ENCODE peak calls at places on chromosomes 4 and X, in ten cellular contexts. L, R, C, S, V, K, Y, P, D and G are unnamed samples.

GRCh38 chr4:74794341-74794801 is at the start of gene BTC:
- DNase-seq in D (peak), S (peak), C (no peak), R (peak), P (peak), K (peak), L (no peak), Y (peak), V (no peak), G (no peak)

GRCh38 chr4:158446106-158446505 is 75.6 kb upstream of the RXFP1 start:
- DNase-seq in L (no peak), R (no peak), C (no peak), P (no peak), V (no peak), S (peak), D (no peak), Y (no peak), K (no peak), G (no peak)

GRCh38 chr4:113109106-113109740 is 59.8 kb downstream of the ANK2 start:
- DNase-seq in S (no peak), V (no peak), C (no peak), K (no peak), D (no peak), P (no peak), Y (no peak), R (no peak), L (no peak), G (no peak)

GRCh38 chr4:1296324-1297022 is 6.8 kb downstream of the MAEA start:
- DNase-seq in R (no peak), C (no peak), V (no peak), K (no peak), L (no peak), P (no peak), D (peak), Y (no peak), S (no peak), G (no peak)

GRCh38 chr4:1238676-1239000 is 10.3 kb downstream of the CTBP1 start:
- DNase-seq in L (no peak), R (no peak), P (peak), D (no peak), C (no peak), V (peak), Y (no peak), K (no peak), S (no peak), G (no peak)

GRCh38 chrX:21870494-21870893 is 14.7 kb downstream of the YY2 start:
- DNase-seq in K (no peak), Y (no peak), V (no peak), D (no peak), L (no peak), R (no peak), C (no peak), P (no peak), S (peak), G (no peak)

GRCh38 chrX:10414872-10415703 is 205.3 kb downstream of the MID1 start:
- DNase-seq in L (no peak), V (no peak), C (no peak), D (peak), Y (no peak), S (peak), K (no peak), R (no peak), P (no peak), G (no peak)

GRCh38 chr4:122537388-122538135 is 81.0 kb upstream of the IL2 start:
- DNase-seq in V (no peak), R (no peak), S (no peak), C (no peak), Y (no peak), L (no peak), P (no peak), D (no peak), K (no peak), G (no peak)

GRCh38 chrX:46967547-46967946 is 55.3 kb downstream of the JADE3 start:
- DNase-seq in S (no peak), V (no peak), K (no peak), P (no peak), C (no peak), L (no peak), R (no peak), D (no peak), Y (no peak), G (no peak)

GRCh38 chr4:78155616-78156105 is 98.5 kb downstream of the FRAS1 start:
- DNase-seq in D (no peak), K (no peak), R (no peak), S (peak), Y (no peak), L (no peak), P (no peak), C (no peak), V (no peak), G (no peak)

GRCh38 chrX:129577473-129577872 is 37.4 kb downstream of the OCRL start:
- DNase-seq in Y (no peak), P (no peak), K (peak), L (no peak), V (no peak), S (peak), D (no peak), R (no peak), C (peak), G (peak)

GRCh38 chrX:154655786-154656185 is 2.4 kb upstream of the CTAG2 start:
- DNase-seq in Y (no peak), V (no peak), D (no peak), R (no peak), S (no peak), K (no peak), C (no peak), P (no peak), L (no peak), G (no peak)

GRCh38 chrX:1465261-1466231 is 12.8 kb upstream of the ASMTL start:
- DNase-seq in L (no peak), C (no peak), R (peak), D (no peak), K (peak), S (no peak), V (no peak), Y (peak), P (no peak), G (no peak)

GRCh38 chr4:37978509-37978908 is 18.3 kb downstream of the PTTG2 start:
- DNase-seq in C (no peak), Y (no peak), P (no peak), L (no peak), D (no peak), V (no peak), R (no peak), K (no peak), S (no peak), G (no peak)

GRCh38 chrX:133645251-133645650 is 230.0 kb upstream of the GPC4 start:
- DNase-seq in S (peak), Y (no peak), P (no peak), R (no peak), K (no peak), C (no peak), V (no peak), D (no peak), L (no peak), G (no peak)

GRCh38 chrX:66672106-66672505 is 33.2 kb upstream of the EDA2R start:
- DNase-seq in P (no peak), R (no peak), K (no peak), V (no peak), D (no peak), Y (no peak), S (no peak), L (no peak), C (no peak), G (no peak)

GRCh38 chrX:18291006-18291545 is 63.4 kb downstream of the SCML2 start:
- DNase-seq in C (peak), S (peak), R (no peak), L (no peak), V (no peak), P (no peak), Y (no peak), D (no peak), K (no peak), G (peak)

GRCh38 chr4:123651127-123651526 is 254.5 kb downstream of the SPRY1 start:
- DNase-seq in P (no peak), S (peak), L (no peak), V (no peak), R (no peak), K (no peak), D (no peak), Y (peak), C (no peak), G (no peak)

GRCh38 chr4:23934915-23935314 is 45.1 kb upstream of the PPARGC1A start:
- DNase-seq in V (peak), R (peak), S (peak), Y (peak), P (peak), K (peak), C (no peak), D (peak), L (peak), G (peak)

GRCh38 chr4:112178731-112179130 is 33.5 kb downstream of the FAM241A start:
- DNase-seq in V (no peak), P (no peak), S (no peak), L (no peak), K (no peak), R (no peak), C (no peak), D (no peak), Y (no peak), G (no peak)

GRCh38 chr4:10343656-10344055 is 113.6 kb downstream of the ZNF518B start:
- DNase-seq in K (no peak), L (no peak), C (no peak), D (no peak), R (no peak), P (no peak), S (no peak), Y (no peak), V (no peak), G (no peak)

GRCh38 chr4:165461176-165461835 is 82.5 kb downstream of the CPE start:
- DNase-seq in K (no peak), D (no peak), P (no peak), L (no peak), C (no peak), Y (peak), V (peak), R (no peak), S (peak), G (peak)
- TF ChIP-seq CTCF in K (no peak), D (no peak), P (no peak), L (no peak), C (no peak), Y (no peak), V (no peak), R (no peak), S (no peak), G (no peak)

GRCh38 chr4:86909540-86909939 is 17.3 kb upstream of the C4orf36 start:
- DNase-seq in Y (no peak), C (no peak), L (no peak), V (no peak), R (no peak), K (no peak), S (no peak), D (no peak), P (no peak), G (no peak)

GRCh38 chr4:86910369-86910768 is 18.1 kb upstream of the C4orf36 start:
- DNase-seq in C (no peak), R (no peak), S (no peak), P (no peak), V (no peak), L (no peak), D (no peak), Y (no peak), K (no peak), G (no peak)

GRCh38 chr4:86910820-86911684 is 18.8 kb upstream of the C4orf36 start:
- DNase-seq in V (no peak), Y (no peak), S (peak), R (no peak), K (no peak), L (no peak), D (no peak), P (no peak), C (no peak), G (no peak)

DNA sequence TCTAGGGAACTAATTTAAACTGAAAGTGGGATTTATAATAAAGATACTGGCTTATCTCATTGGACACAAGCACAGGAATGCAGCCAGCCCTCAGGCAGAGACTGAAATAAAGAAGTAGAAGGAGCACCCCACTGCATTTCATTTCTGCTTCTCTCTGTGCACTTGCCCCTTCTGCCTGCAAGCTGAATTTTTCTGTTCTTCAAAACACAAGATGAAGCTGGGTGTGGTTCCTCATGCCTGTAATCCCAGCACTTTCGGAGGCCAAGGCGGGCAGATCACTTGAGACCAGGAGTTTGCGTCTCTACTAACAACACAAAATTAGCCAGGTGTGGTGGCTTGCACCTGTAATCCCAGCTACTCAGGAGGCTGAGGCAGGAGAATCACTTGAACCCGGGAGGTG is 17.7 kb upstream of the C4orf36 start:
- DNase-seq in D (no peak), R (no peak), L (no peak), K (no peak), C (no peak), Y (no peak), V (no peak), S (no peak), P (no peak), G (no peak)
- H3K4me3 ChIP-seq in D (no peak), R (no peak), L (no peak), K (no peak), C (no peak), Y (no peak), V (no peak), S (no peak), P (no peak), G (no peak)

DNA sequence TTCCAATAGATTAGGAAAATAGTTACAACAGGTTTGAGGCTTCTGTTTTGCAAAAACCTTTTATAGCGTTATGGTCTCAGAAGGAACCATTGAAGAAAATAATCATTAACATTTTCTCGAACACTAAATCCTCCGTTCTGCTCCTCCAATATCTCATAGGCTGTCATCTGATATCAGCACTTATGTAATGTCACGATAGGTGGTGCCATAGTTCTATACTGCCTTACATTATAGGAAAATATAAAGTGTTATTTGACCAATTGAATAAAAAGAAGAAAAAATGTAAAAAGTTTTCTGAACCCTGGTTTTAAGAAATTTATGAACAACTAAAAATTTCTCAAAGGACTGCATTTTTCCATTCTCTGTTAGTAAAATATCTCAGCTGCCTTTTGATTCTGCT is 291.4 kb downstream of the RPA4 start:
- DNase-seq in V (no peak), K (no peak), P (no peak), Y (no peak), R (no peak), D (no peak), L (no peak), C (no peak), S (no peak), G (no peak)
- TF ChIP-seq CTCF in V (no peak), K (no peak), P (no peak), Y (no peak), R (no peak), D (no peak), L (no peak), C (no peak), S (no peak), G (no peak)

DNA sequence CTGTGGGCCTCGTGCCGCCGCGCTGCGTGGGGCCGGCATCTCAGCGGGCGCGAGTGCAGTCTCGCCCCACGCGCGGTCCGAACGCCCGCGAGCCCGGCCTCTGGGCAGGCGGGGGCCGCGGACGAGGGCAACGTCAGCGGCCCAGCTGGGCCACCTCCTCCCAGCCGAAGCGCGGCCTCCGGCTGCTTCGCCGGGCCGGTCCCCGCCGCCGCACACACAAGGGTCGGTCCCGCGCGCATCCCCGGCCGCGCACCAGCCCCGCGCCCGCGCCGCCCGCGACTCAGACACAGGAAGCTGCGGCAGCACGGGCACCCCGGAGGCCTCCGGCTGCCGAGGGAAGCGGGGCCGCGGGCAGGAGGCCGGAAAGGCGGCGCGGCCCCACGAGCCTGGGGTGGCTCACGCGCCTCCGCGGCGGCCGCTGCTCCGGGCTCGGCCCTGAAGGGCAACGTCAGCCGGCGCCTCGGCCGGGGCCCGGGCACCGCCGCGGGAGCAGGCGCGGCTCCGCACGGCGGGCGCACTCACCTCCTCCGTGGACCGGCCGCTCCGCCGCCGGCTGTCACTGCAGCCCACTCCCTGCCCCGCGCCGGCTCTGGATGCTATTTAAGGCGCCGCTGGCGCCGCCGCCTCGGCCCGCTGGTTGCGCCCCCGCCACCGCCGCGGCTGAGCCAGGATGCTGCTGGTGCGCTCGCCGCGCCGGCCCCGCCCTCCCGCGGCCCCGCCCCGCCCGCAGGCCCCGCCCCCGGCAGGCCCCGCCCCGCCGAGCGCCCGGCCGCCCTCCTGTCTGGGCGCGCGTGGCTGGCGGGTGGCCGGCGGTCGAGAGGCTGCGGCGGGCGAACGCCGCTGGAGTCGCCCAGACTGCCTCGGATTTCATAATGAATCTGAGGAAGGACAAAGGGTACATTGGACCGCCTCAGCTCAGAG is at the start of gene ACSL1:
- DNase-seq in P (peak), R (peak), Y (peak), V (peak), C (no peak), D (peak), K (peak), L (peak), S (peak), G (no peak)
- H3K4me3 ChIP-seq in P (peak), R (peak), Y (peak), V (peak), C (peak), D (peak), K (peak), L (peak), S (peak), G (peak)

GRCh38 chr4:127311371-127311770 is 321.4 kb upstream of the INTU start:
- DNase-seq in P (no peak), C (no peak), S (no peak), R (no peak), Y (no peak), D (no peak), L (no peak), V (no peak), K (no peak), G (no peak)

GRCh38 chr4:127313767-127314166 is 319.0 kb upstream of the INTU start:
- DNase-seq in S (no peak), P (no peak), L (no peak), Y (no peak), C (no peak), K (no peak), R (no peak), V (no peak), D (no peak), G (no peak)

GRCh38 chr4:127311924-127312323 is 320.8 kb upstream of the INTU start:
- DNase-seq in V (no peak), C (no peak), D (no peak), R (no peak), S (no peak), K (no peak), P (no peak), Y (no peak), L (no peak), G (no peak)

GRCh38 chr4:127307996-127308395 is 324.8 kb upstream of the INTU start:
- DNase-seq in D (no peak), R (no peak), P (no peak), S (no peak), V (no peak), Y (no peak), C (no peak), K (no peak), L (no peak), G (no peak)

DNA sequence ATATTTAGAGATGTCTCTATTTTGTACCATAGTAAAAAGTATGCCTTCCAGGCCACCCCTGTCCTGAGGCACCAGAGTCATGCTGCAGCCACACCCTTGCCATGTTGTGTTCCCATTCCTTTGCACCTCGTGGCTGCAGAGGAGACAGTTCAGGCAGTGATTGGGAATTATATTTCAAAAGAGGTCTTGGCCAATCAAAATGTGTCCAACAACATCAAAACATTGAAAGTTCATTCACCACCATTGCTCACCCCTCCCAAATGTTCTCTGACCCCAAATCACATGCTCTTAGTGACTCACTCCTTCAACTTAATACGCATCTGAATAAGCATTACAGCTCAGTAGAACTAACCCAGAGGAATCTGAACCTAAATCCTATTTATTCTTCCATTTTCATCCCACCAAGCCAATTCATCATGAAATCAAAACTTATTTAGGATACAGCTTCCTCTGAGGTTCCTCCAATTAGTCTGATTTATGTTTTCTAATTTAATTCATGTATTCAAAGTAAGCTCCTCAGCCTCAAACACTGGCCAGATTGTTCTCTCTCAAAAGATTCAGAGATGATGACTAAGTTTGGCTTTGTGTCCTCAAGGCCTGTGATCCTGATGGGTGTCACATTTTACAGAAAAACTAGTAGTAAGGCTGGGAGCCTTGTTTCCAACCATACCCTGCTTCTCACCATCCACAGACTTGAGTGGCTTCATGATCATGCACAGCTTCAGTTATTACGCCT is 323.2 kb upstream of the INTU start:
- DNase-seq in R (peak), C (peak), V (no peak), S (no peak), P (no peak), K (peak), D (no peak), L (no peak), Y (no peak), G (no peak)
- TF ChIP-seq CTCF in R (no peak), C (no peak), V (no peak), S (no peak), P (no peak), K (no peak), D (no peak), L (no peak), Y (no peak), G (no peak)

DNA sequence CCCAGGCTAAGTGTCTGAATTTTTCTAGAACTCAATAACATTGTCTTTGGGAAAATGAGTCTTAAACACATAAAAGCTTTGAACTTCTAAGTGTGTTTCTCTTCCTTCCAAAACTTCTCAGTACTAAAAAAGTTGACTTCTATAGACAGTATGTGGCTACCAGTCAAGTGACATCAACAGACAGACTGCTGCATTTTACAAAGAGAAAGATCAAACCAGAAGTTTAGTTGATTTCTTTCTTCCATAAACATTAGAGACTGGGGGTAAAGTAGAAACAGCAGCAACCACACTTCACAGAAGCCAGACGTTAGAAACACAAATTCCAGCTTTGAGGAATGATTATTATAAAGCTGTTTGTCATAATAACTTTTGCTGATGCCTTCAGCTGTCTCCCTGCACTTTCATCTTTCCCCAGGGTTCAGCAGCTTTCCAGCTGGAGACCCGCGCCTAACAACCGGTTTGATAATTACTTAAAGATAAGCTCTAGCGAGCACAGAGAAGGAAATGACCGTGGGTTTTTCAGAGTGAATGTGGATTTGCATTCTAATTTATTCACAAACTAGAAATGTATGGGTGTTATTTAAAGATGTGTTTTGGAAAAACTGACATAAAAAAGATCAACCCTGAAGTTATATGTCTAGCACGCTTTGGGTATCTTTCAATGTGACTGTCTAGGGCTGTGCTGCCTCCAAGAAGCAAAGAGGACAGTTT is 15.2 kb upstream of the ENAM start:
- DNase-seq in K (no peak), D (no peak), Y (no peak), L (no peak), P (no peak), S (no peak), V (no peak), C (no peak), R (no peak), G (no peak)
- H3K4me3 ChIP-seq in K (peak), D (no peak), Y (peak), L (peak), P (no peak), S (no peak), V (no peak), C (no peak), R (no peak), G (no peak)

GRCh38 chrX:123976671-123977316 is 15.3 kb downstream of the STAG2 start:
- DNase-seq in P (no peak), R (no peak), Y (no peak), D (no peak), L (no peak), K (no peak), V (no peak), S (peak), C (no peak), G (no peak)
- TF ChIP-seq CTCF in P (peak), R (no peak), Y (no peak), D (peak), L (no peak), K (no peak), V (no peak), S (peak), C (no peak), G (peak)